ENCODE peak calls at places on chromosomes 5 and 9, in four cellular contexts. P, Q, W and M are unnamed samples.

GRCh38 chr9:116482740-116483139 is 204.4 kb upstream of the TRIM32 start:
- DNase-seq in P (peak; percentile 34), Q (no peak), W (no peak), M (no peak)

GRCh38 chr5:126809932-126810331 is 33.0 kb downstream of the LMNB1 start:
- DNase-seq in P (no peak), Q (no peak), W (no peak), M (no peak)

GRCh38 chr9:93072383-93072795 is 13.9 kb downstream of the SUSD3 start:
- DNase-seq in P (peak; percentile 55), Q (no peak), W (no peak), M (no peak)

GRCh38 chr9:107043886-107044285 is 180.9 kb downstream of the ZNF462 start:
- DNase-seq in P (no peak), Q (no peak), W (no peak), M (no peak)

GRCh38 chr5:31730139-31730538 is 91.2 kb downstream of the PDZD2 start:
- DNase-seq in P (no peak), Q (no peak), W (no peak), M (no peak)

GRCh38 chr5:172049226-172049796 is 42.9 kb upstream of the FBXW11 start:
- DNase-seq in P (no peak), Q (no peak), W (no peak), M (no peak)

GRCh38 chr5:152142845-152143469 is 218.3 kb upstream of the GLRA1 start:
- DNase-seq in P (peak; percentile 30), Q (peak; percentile 72), W (peak; percentile 18), M (peak; percentile 10)

GRCh38 chr5:96911139-96911538 is 24.7 kb upstream of the LNPEP start:
- DNase-seq in P (no peak), Q (no peak), W (no peak), M (no peak)

GRCh38 chr9:137837345-137838278 is 40.0 kb upstream of the CACNA1B start:
- DNase-seq in P (no peak), Q (no peak), W (no peak), M (no peak)

GRCh38 chr5:172356047-172356446 is 72.5 kb upstream of the UBTD2 start:
- DNase-seq in P (no peak), Q (no peak), W (no peak), M (no peak)

GRCh38 chr5:103315455-103315854 is 56.9 kb downstream of the MACIR start:
- DNase-seq in P (no peak), Q (no peak), W (no peak), M (no peak)

GRCh38 chr5:176995896-176996767 is 10.4 kb downstream of the UIMC1 start:
- DNase-seq in P (no peak), Q (no peak), W (no peak), M (peak; percentile 3)

GRCh38 chr9:91415290-91415689 is 8.3 kb downstream of the NFIL3 start:
- DNase-seq in P (no peak), Q (no peak), W (no peak), M (no peak)

GRCh38 chr9:114894801-114895433 is 35.5 kb downstream of the TNFSF8 start:
- DNase-seq in P (peak; percentile 56), Q (no peak), W (no peak), M (peak; percentile 25)

GRCh38 chr5:150612405-150612804 is 28.1 kb upstream of the SYNPO start:
- DNase-seq in P (no peak), Q (peak; percentile 75), W (no peak), M (no peak)

GRCh38 chr5:181047288-181047687 is 7.2 kb downstream of the BTNL9 start:
- DNase-seq in P (no peak), Q (no peak), W (no peak), M (no peak)